ENCODE peak calls at places on chromosomes 7 and 10, in eight cellular contexts. One of them, this sample, is unnamed.

GRCh38 chr10:120508966-120509365 is 51.9 kb downstream of the PLPP4 start:
- DNase-seq in fibroblast of pulmonary artery: no peak
- DNase-seq in stimulated activated CD8-positive, alpha-beta memory T cell treated with anti-CD3 and anti-CD28 coated beads, Interleukin-15, amount 100 ng/mL, for 24 hours: no peak
- DNase-seq in NCI-H2171: no peak
- DNase-seq in SJSA1: no peak
- DNase-seq in activated B cell treated with CpG ODN at 0.5 μM for 24 hours: no peak
- DNase-seq in substantia nigra: no peak
- DNase-seq in A549: no peak
- DNase-seq in this sample: no peak

GRCh38 chr10:12586724-12587123 is 237.4 kb downstream of the CAMK1D start:
- DNase-seq in SJSA1: no peak
- DNase-seq in A549: no peak
- DNase-seq in NCI-H2171: no peak
- DNase-seq in stimulated activated CD8-positive, alpha-beta memory T cell treated with anti-CD3 and anti-CD28 coated beads, Interleukin-15, amount 100 ng/mL, for 24 hours: no peak
- DNase-seq in fibroblast of pulmonary artery: no peak
- DNase-seq in activated B cell treated with CpG ODN at 0.5 μM for 24 hours: no peak
- DNase-seq in substantia nigra: no peak
- DNase-seq in this sample: no peak

GRCh38 chr10:102435529-102436233 is 3.3 kb upstream of the CUEDC2 start:
- DNase-seq in NCI-H2171: no peak
- DNase-seq in SJSA1: no peak
- DNase-seq in A549: no peak
- DNase-seq in activated B cell treated with CpG ODN at 0.5 μM for 24 hours: no peak
- DNase-seq in fibroblast of pulmonary artery: peak
- DNase-seq in substantia nigra: no peak
- DNase-seq in stimulated activated CD8-positive, alpha-beta memory T cell treated with anti-CD3 and anti-CD28 coated beads, Interleukin-15, amount 100 ng/mL, for 24 hours: no peak
- DNase-seq in this sample: no peak

GRCh38 chr10:133167693-133168616 is 7.9 kb downstream of the KNDC1 start:
- DNase-seq in SJSA1: no peak
- DNase-seq in activated B cell treated with CpG ODN at 0.5 μM for 24 hours: no peak
- DNase-seq in A549: no peak
- DNase-seq in substantia nigra: no peak
- DNase-seq in NCI-H2171: no peak
- DNase-seq in stimulated activated CD8-positive, alpha-beta memory T cell treated with anti-CD3 and anti-CD28 coated beads, Interleukin-15, amount 100 ng/mL, for 24 hours: no peak
- DNase-seq in fibroblast of pulmonary artery: no peak
- DNase-seq in this sample: no peak

GRCh38 chr10:128036746-128037542 is 89.3 kb downstream of the MKI67 start:
- DNase-seq in A549: no peak
- DNase-seq in fibroblast of pulmonary artery: peak
- DNase-seq in stimulated activated CD8-positive, alpha-beta memory T cell treated with anti-CD3 and anti-CD28 coated beads, Interleukin-15, amount 100 ng/mL, for 24 hours: no peak
- DNase-seq in NCI-H2171: no peak
- DNase-seq in SJSA1: no peak
- DNase-seq in activated B cell treated with CpG ODN at 0.5 μM for 24 hours: no peak
- DNase-seq in substantia nigra: no peak
- DNase-seq in this sample: no peak

GRCh38 chr7:24323961-24324480 is 40.0 kb downstream of the NPY start:
- DNase-seq in fibroblast of pulmonary artery: no peak
- DNase-seq in NCI-H2171: no peak
- DNase-seq in stimulated activated CD8-positive, alpha-beta memory T cell treated with anti-CD3 and anti-CD28 coated beads, Interleukin-15, amount 100 ng/mL, for 24 hours: no peak
- DNase-seq in SJSA1: no peak
- DNase-seq in A549: no peak
- DNase-seq in substantia nigra: no peak
- DNase-seq in activated B cell treated with CpG ODN at 0.5 μM for 24 hours: no peak
- DNase-seq in this sample: no peak

GRCh38 chr10:131822694-131823245 is 78.0 kb upstream of the PPP2R2D start:
- DNase-seq in stimulated activated CD8-positive, alpha-beta memory T cell treated with anti-CD3 and anti-CD28 coated beads, Interleukin-15, amount 100 ng/mL, for 24 hours: no peak
- DNase-seq in SJSA1: no peak
- DNase-seq in NCI-H2171: no peak
- DNase-seq in activated B cell treated with CpG ODN at 0.5 μM for 24 hours: no peak
- DNase-seq in substantia nigra: no peak
- DNase-seq in fibroblast of pulmonary artery: no peak
- DNase-seq in A549: no peak
- DNase-seq in this sample: no peak

GRCh38 chr7:25594122-25594521 is 365.8 kb upstream of the NPVF start:
- DNase-seq in activated B cell treated with CpG ODN at 0.5 μM for 24 hours: no peak
- DNase-seq in stimulated activated CD8-positive, alpha-beta memory T cell treated with anti-CD3 and anti-CD28 coated beads, Interleukin-15, amount 100 ng/mL, for 24 hours: no peak
- DNase-seq in fibroblast of pulmonary artery: no peak
- DNase-seq in SJSA1: no peak
- DNase-seq in substantia nigra: no peak
- DNase-seq in NCI-H2171: no peak
- DNase-seq in A549: no peak
- DNase-seq in this sample: no peak

GRCh38 chr10:85646312-85646711 is 720.3 kb downstream of the GRID1 start:
- DNase-seq in substantia nigra: no peak
- DNase-seq in A549: no peak
- DNase-seq in fibroblast of pulmonary artery: peak
- DNase-seq in NCI-H2171: peak
- DNase-seq in activated B cell treated with CpG ODN at 0.5 μM for 24 hours: no peak
- DNase-seq in stimulated activated CD8-positive, alpha-beta memory T cell treated with anti-CD3 and anti-CD28 coated beads, Interleukin-15, amount 100 ng/mL, for 24 hours: no peak
- DNase-seq in SJSA1: peak
- DNase-seq in this sample: peak

GRCh38 chr10:104486803-104487202 is 133.2 kb downstream of the CFAP58 start:
- DNase-seq in A549: no peak
- DNase-seq in fibroblast of pulmonary artery: no peak
- DNase-seq in NCI-H2171: no peak
- DNase-seq in stimulated activated CD8-positive, alpha-beta memory T cell treated with anti-CD3 and anti-CD28 coated beads, Interleukin-15, amount 100 ng/mL, for 24 hours: no peak
- DNase-seq in substantia nigra: no peak
- DNase-seq in SJSA1: no peak
- DNase-seq in activated B cell treated with CpG ODN at 0.5 μM for 24 hours: no peak
- DNase-seq in this sample: no peak

GRCh38 chr7:39299695-39300094 is 266.5 kb upstream of the YAE1 start:
- DNase-seq in fibroblast of pulmonary artery: no peak
- DNase-seq in stimulated activated CD8-positive, alpha-beta memory T cell treated with anti-CD3 and anti-CD28 coated beads, Interleukin-15, amount 100 ng/mL, for 24 hours: no peak
- DNase-seq in A549: no peak
- DNase-seq in SJSA1: peak
- DNase-seq in substantia nigra: no peak
- DNase-seq in activated B cell treated with CpG ODN at 0.5 μM for 24 hours: no peak
- DNase-seq in NCI-H2171: no peak
- DNase-seq in this sample: no peak